ENCODE peak calls at places on chromosomes 11 and 22, in six cellular contexts. O is kidney epithelial cell, Z is endodermal cell, Q is lower lobe of right lung, K is heart left ventricle, J is BJ. B is an unnamed sample. For H3K36me3, the result is how much of the 10 kb centered on the place peaks cover.

GRCh38 chr11:119774180-119774763 is 45.3 kb upstream of the NECTIN1 start:
- DNase-seq in Q (no peak), Z (peak), O (no peak), J (no peak), K (no peak), B (no peak)

GRCh38 chr11:2884424-2884815 is 1.2 kb downstream of the CDKN1C start:
- DNase-seq in Z (peak), O (no peak), Q (peak), J (no peak), K (peak), B (no peak)

GRCh38 chr11:17646451-17647145 is 72.8 kb upstream of the MYOD1 start:
- DNase-seq in K (no peak), Q (no peak), J (no peak), O (no peak), Z (peak), B (no peak)

GRCh38 chr11:121328213-121328966 is 35.8 kb downstream of the SC5D start:
- DNase-seq in K (no peak), O (no peak), Z (no peak), Q (no peak), J (no peak), B (no peak)

GRCh38 chr22:46087816-46088277 is 62.5 kb upstream of the PPARA start:
- DNase-seq in O (no peak), J (no peak), Q (peak), K (peak), Z (no peak), B (peak)

GRCh38 chr22:46719921-46720320 is 18.1 kb downstream of the CERK start:
- DNase-seq in O (no peak), K (no peak), J (no peak), Q (no peak), Z (no peak), B (no peak)

GRCh38 chr22:24559471-24559870 is 3.7 kb downstream of the SNRPD3 start:
- DNase-seq in J (no peak), Z (no peak), K (no peak), O (no peak), Q (no peak), B (no peak)

GRCh38 chr22:23856721-23857605 is 712 bp upstream of the SLC2A11 start:
- DNase-seq in K (peak), Z (peak), J (peak), Q (no peak), O (no peak), B (peak)

GRCh38 chr11:134055029-134055428 is 13.8 kb upstream of the JAM3 start:
- DNase-seq in O (no peak), K (no peak), Q (no peak), J (no peak), Z (peak), B (no peak)

GRCh38 chr11:27837895-27838563 is 137.8 kb upstream of the BDNF start:
- DNase-seq in K (no peak), Q (no peak), Z (no peak), J (no peak), O (no peak), B (no peak)

GRCh38 chr11:37504066-37504611 is 906.1 kb upstream of the RAG2 start:
- DNase-seq in J (peak), O (peak), K (no peak), Q (no peak), Z (peak), B (no peak)

GRCh38 chr22:46968359-46968740 is 205.9 kb downstream of the TBC1D22A start:
- DNase-seq in O (no peak), K (no peak), J (no peak), Z (no peak), Q (no peak), B (no peak)

GRCh38 chr11:1205987-1206331 is 16.9 kb upstream of the MUC5B start:
- DNase-seq in Z (no peak), J (no peak), O (no peak), Q (no peak), K (no peak), B (no peak)

GRCh38 chr11:43845816-43846215 is 34.8 kb upstream of the ALKBH3 start:
- DNase-seq in Q (no peak), O (no peak), J (no peak), K (no peak), Z (no peak), B (no peak)

GRCh38 chr11:20031155-20032001 is 128.9 kb downstream of the DBX1 start:
- DNase-seq in J (peak), O (peak), Q (no peak), Z (peak), K (no peak), B (no peak)

GRCh38 chr11:72676874-72677341 is 2.7 kb upstream of the PDE2A start:
- DNase-seq in J (no peak), Z (peak), O (no peak), K (peak), Q (peak), B (peak)

GRCh38 chr11:109864834-109865557 is 228.2 kb upstream of the ZC3H12C start:
- DNase-seq in O (no peak), J (no peak), Z (no peak), Q (no peak), K (no peak), B (no peak)

GRCh38 chr11:125514336-125515101 is 18.5 kb upstream of the FEZ1 start:
- DNase-seq in Q (no peak), O (peak), Z (no peak), K (peak), J (no peak), B (peak)

GRCh38 chr11:196786-197731 is 4.2 kb downstream of the SCGB1C1 start:
- DNase-seq in Z (peak), O (no peak), K (peak), Q (peak), J (no peak), B (peak)

GRCh38 chr11:134181707-134182106 is 42.1 kb downstream of the NCAPD3 start:
- DNase-seq in K (no peak), Q (no peak), O (no peak), Z (no peak), J (peak), B (no peak)

GRCh38 chr11:43951231-43951630 is 8.8 kb downstream of the C11orf96 start:
- DNase-seq in Z (no peak), O (no peak), K (no peak), J (no peak), Q (no peak), B (no peak)

GRCh38 chr11:122441702-122442092 is 213.8 kb upstream of the UBASH3B start:
- DNase-seq in O (no peak), Z (no peak), J (no peak), Q (no peak), K (no peak), B (no peak)

GRCh38 chr11:65887723-65888162 is 528 bp downstream of the FIBP start:
- DNase-seq in O (no peak), K (no peak), J (no peak), Q (no peak), Z (no peak), B (peak)

GRCh38 chr11:58927393-58928081 is 11.8 kb upstream of the GLYATL1 start:
- DNase-seq in J (no peak), O (no peak), Q (no peak), Z (peak), K (no peak), B (no peak)

GRCh38 chr22:20136603-20136873 is 4.9 kb downstream of the ZDHHC8 start:
- DNase-seq in O (no peak), Z (no peak), Q (no peak), K (no peak), J (no peak), B (no peak)
- H3K36me3 ChIP-seq in O (under half), Z (under half), Q (under half), K (under half), J (under half), B (under half)

GRCh38 chr11:64319421-64319761 is 1.5 kb downstream of the PRDX5 start:
- DNase-seq in Z (no peak), J (no peak), O (no peak), Q (peak), K (no peak), B (no peak)

GRCh38 chr11:64318694-64319420 is 936 bp downstream of the PRDX5 start:
- DNase-seq in Z (peak), Q (no peak), O (no peak), K (no peak), J (no peak), B (no peak)

GRCh38 chr11:64320556-64320955 is 2.6 kb downstream of the PRDX5 start:
- DNase-seq in O (no peak), Q (no peak), Z (no peak), J (no peak), K (no peak), B (no peak)

GRCh38 chr11:64317325-64317960 is at the start of gene TRMT112:
- DNase-seq in J (peak), O (peak), K (peak), Q (peak), Z (peak), B (peak)

DNA sequence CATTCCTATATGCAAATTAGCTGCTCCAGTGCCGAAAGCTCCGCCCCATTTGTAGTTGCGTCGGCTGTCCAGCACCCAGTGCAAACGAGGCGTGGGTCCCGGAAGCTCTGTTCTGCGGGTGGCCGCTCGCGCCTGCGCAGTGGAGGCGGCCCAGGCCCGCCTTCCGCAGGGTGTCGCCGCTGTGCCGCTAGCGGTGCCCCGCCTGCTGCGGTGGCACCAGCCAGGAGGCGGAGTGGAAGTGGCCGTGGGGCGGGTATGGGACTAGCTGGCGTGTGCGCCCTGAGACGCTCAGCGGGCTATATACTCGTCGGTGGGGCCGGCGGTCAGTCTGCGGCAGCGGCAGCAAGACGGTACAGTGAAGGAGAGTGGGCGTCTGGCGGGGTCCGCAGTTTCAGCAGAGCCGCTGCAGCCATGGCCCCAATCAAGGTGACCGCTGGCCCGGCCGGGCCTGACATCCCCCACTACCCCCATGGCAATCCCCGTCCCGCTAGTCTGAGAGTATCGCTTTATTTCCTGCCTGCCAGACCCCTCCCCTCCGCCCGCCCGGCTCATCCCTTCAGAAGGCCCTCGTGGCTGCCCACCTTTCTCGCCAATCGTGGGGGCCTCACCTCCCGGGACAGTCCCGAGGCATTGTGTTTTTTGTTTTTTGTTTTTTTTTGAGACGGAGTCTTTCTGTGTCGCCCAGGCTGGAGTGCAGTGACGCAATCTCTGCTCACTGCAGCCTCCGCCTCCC is at the start of gene PRDX5:
- DNase-seq in Z (peak), O (peak), J (peak), Q (peak), K (peak), B (peak)
- TF ChIP-seq CTCF in Z (peak), O (no peak), J (peak), Q (peak), K (no peak), B (peak)

GRCh38 chr11:85826096-85826855 is 15.3 kb upstream of the SYTL2 start:
- DNase-seq in Q (no peak), Z (peak), O (no peak), K (peak), J (no peak), B (no peak)
- H3K36me3 ChIP-seq in Q (under half), Z (under half), O (under half), K (under half), J (under half), B (under half)

GRCh38 chr11:127470485-127470884 is 469.9 kb upstream of the KIRREL3 start:
- DNase-seq in O (no peak), K (no peak), Q (no peak), Z (peak), J (no peak), B (no peak)
- TF ChIP-seq CTCF in O (peak), K (peak), Q (peak), Z (peak), J (peak), B (peak)

DNA sequence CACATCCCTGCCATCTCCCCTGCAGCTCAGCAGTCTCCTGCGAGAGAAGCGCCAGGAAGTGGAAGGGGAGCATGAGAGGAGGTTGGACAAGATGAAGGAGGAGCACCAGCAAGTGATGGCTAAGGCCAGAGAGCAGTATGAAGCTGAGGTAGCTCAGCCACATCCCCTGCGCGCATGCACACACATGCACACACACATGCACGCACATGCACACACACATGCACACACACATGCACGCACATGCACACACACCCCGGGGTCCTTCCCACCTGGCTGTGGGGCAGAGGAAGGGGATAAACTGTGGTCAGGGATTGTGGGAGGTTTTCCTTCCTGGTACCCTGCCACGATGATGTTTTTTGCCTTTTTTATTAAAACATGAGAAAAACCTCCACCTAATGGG is 65.3 kb downstream of the CEP164 start:
- DNase-seq in J (no peak), O (no peak), K (no peak), Z (no peak), Q (no peak), B (no peak)
- H3K36me3 ChIP-seq in J (half or more), O (under half), K (under half), Z (half or more), Q (half or more), B (under half)

GRCh38 chr11:11493698-11494097 is 128.1 kb downstream of the GALNT18 start:
- DNase-seq in Z (no peak), Q (no peak), O (no peak), K (no peak), J (no peak), B (no peak)
- TF ChIP-seq CTCF in Z (peak), Q (no peak), O (no peak), K (no peak), J (no peak), B (no peak)

GRCh38 chr11:15346907-15347306 is 232.2 kb downstream of the INSC start:
- DNase-seq in Z (no peak), K (no peak), O (no peak), J (no peak), Q (no peak), B (no peak)
- H3K36me3 ChIP-seq in Z (under half), K (under half), O (under half), J (under half), Q (under half), B (under half)

DNA sequence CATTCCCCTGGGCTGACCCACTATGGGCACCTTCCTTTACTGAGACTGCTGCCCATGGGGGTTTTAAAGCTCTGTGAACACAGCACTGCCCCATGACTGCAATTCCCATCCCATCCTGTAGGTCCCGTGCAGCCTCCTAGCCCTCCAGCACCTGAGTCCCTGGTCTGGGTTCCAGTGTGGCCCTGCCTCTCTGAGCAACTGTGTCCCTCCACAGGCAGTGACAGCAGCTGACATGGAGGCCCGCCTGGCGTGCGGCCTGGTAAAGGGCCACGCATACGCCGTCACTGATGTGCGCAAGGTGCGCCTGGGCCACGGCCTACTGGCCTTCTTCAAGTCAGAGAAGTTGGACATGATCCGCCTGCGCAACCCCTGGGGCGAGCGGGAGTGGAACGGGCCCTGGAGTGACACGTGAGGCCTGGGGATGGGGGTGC is 12.6 kb downstream of the OMP start:
- DNase-seq in J (no peak), Q (no peak), K (no peak), Z (peak), O (no peak), B (peak)
- TF ChIP-seq CTCF in J (peak), Q (no peak), K (no peak), Z (peak), O (peak), B (no peak)

GRCh38 chr22:43206515-43207161 is 19.7 kb upstream of the TTLL12 start:
- DNase-seq in Z (no peak), Q (peak), J (no peak), K (no peak), O (no peak), B (peak)
- H3K36me3 ChIP-seq in Z (under half), Q (under half), J (under half), K (under half), O (under half), B (under half)

B was measured in left lung.